ENCODE peak calls at places on chromosomes 5 and 9, in six cellular contexts. One of them, this sample, is unnamed.

GRCh38 chr9:78286125-78286524 is 10.8 kb upstream of the PSAT1 start:
- DNase-seq in neuronal stem cell: no peak
- DNase-seq in H9: no peak
- DNase-seq in IMR-90: no peak
- DNase-seq in mesenchymal stem cell: no peak
- DNase-seq in trophoblast cell: no peak
- DNase-seq in this sample: no peak

GRCh38 chr5:10467281-10468198 is 25.9 kb downstream of the ROPN1L start:
- DNase-seq in neuronal stem cell: no peak
- DNase-seq in mesenchymal stem cell: peak; percentile 77
- DNase-seq in H9: peak; percentile 38
- DNase-seq in trophoblast cell: peak; percentile 12
- DNase-seq in IMR-90: peak; percentile 79
- DNase-seq in this sample: no peak

GRCh38 chr5:34957857-34958690 is 28.7 kb downstream of the DNAJC21 start:
- DNase-seq in IMR-90: peak; percentile 36
- DNase-seq in trophoblast cell: peak; percentile 46
- DNase-seq in neuronal stem cell: peak; percentile 2
- DNase-seq in mesenchymal stem cell: peak; percentile 52
- DNase-seq in H9: no peak
- DNase-seq in this sample: no peak

GRCh38 chr5:140042551-140043507 is at the start of gene NRG2:
- DNase-seq in mesenchymal stem cell: peak; percentile 61
- DNase-seq in IMR-90: peak; percentile 7
- DNase-seq in neuronal stem cell: peak; percentile 69
- DNase-seq in trophoblast cell: peak; percentile 23
- DNase-seq in H9: peak; percentile 89
- DNase-seq in this sample: peak; percentile 46

GRCh38 chr5:74497706-74498105 is 142.8 kb downstream of the ENC1 start:
- DNase-seq in H9: no peak
- DNase-seq in trophoblast cell: no peak
- DNase-seq in neuronal stem cell: no peak
- DNase-seq in mesenchymal stem cell: no peak
- DNase-seq in IMR-90: peak; percentile 25
- DNase-seq in this sample: no peak

GRCh38 chr5:79759436-79759835 is 69.8 kb downstream of the CMYA5 start:
- DNase-seq in IMR-90: peak; percentile 74
- DNase-seq in neuronal stem cell: no peak
- DNase-seq in H9: no peak
- DNase-seq in mesenchymal stem cell: peak; percentile 11
- DNase-seq in trophoblast cell: no peak
- DNase-seq in this sample: no peak

GRCh38 chr5:179387151-179388110 is 42.2 kb upstream of the ADAMTS2 start:
- DNase-seq in mesenchymal stem cell: no peak
- DNase-seq in H9: peak; percentile 18
- DNase-seq in IMR-90: no peak
- DNase-seq in neuronal stem cell: no peak
- DNase-seq in trophoblast cell: no peak
- DNase-seq in this sample: peak; percentile 27

GRCh38 chr9:98968596-98969337 is 25.1 kb downstream of the COL15A1 start:
- DNase-seq in mesenchymal stem cell: no peak
- DNase-seq in neuronal stem cell: no peak
- DNase-seq in H9: no peak
- DNase-seq in trophoblast cell: no peak
- DNase-seq in IMR-90: no peak
- DNase-seq in this sample: no peak

GRCh38 chr9:91809581-91810285 is 140.3 kb downstream of the ROR2 start:
- DNase-seq in IMR-90: peak; percentile 53
- DNase-seq in mesenchymal stem cell: no peak
- DNase-seq in neuronal stem cell: no peak
- DNase-seq in trophoblast cell: peak; percentile 15
- DNase-seq in H9: no peak
- DNase-seq in this sample: peak; percentile 35

GRCh38 chr9:114312513-114312875 is 10.4 kb upstream of the ORM1 start:
- DNase-seq in neuronal stem cell: no peak
- DNase-seq in trophoblast cell: no peak
- DNase-seq in H9: no peak
- DNase-seq in mesenchymal stem cell: no peak
- DNase-seq in IMR-90: no peak
- DNase-seq in this sample: no peak

GRCh38 chr5:174424219-174425053 is 299.9 kb upstream of the MSX2 start:
- DNase-seq in mesenchymal stem cell: no peak
- DNase-seq in IMR-90: no peak
- DNase-seq in trophoblast cell: no peak
- DNase-seq in neuronal stem cell: no peak
- DNase-seq in H9: no peak
- DNase-seq in this sample: no peak

GRCh38 chr9:36597412-36598178 is 24.9 kb downstream of the MELK start:
- DNase-seq in mesenchymal stem cell: peak; percentile 77
- DNase-seq in H9: no peak
- DNase-seq in trophoblast cell: peak; percentile 59
- DNase-seq in IMR-90: peak; percentile 70
- DNase-seq in neuronal stem cell: no peak
- DNase-seq in this sample: no peak

GRCh38 chr9:136901516-136902258 is 15.4 kb downstream of the TRAF2 start:
- DNase-seq in trophoblast cell: no peak
- DNase-seq in mesenchymal stem cell: peak; percentile 18
- DNase-seq in neuronal stem cell: no peak
- DNase-seq in H9: peak; percentile 28
- DNase-seq in IMR-90: peak; percentile 45
- DNase-seq in this sample: no peak

GRCh38 chr5:7391215-7391614 is 4.7 kb upstream of the ADCY2 start:
- DNase-seq in trophoblast cell: peak; percentile 31
- DNase-seq in IMR-90: no peak
- DNase-seq in mesenchymal stem cell: no peak
- DNase-seq in neuronal stem cell: peak; percentile 8
- DNase-seq in H9: no peak
- DNase-seq in this sample: no peak

GRCh38 chr9:36328798-36329411 is 70.7 kb upstream of the GNE start:
- DNase-seq in H9: no peak
- DNase-seq in mesenchymal stem cell: peak; percentile 78
- DNase-seq in IMR-90: peak; percentile 80
- DNase-seq in trophoblast cell: peak; percentile 91
- DNase-seq in neuronal stem cell: peak; percentile 45
- DNase-seq in this sample: no peak

GRCh38 chr5:157473383-157474370 is 13.7 kb downstream of the NIPAL4 start:
- DNase-seq in neuronal stem cell: no peak
- DNase-seq in trophoblast cell: peak; percentile 68
- DNase-seq in H9: no peak
- DNase-seq in IMR-90: peak; percentile 87
- DNase-seq in mesenchymal stem cell: peak; percentile 80
- DNase-seq in this sample: no peak

GRCh38 chr9:100601216-100601615 is 23.3 kb downstream of the CAVIN4 start:
- DNase-seq in IMR-90: peak; percentile 55
- DNase-seq in neuronal stem cell: no peak
- DNase-seq in trophoblast cell: peak; percentile 70
- DNase-seq in mesenchymal stem cell: peak; percentile 67
- DNase-seq in H9: peak; percentile 81
- DNase-seq in this sample: no peak

GRCh38 chr9:69174645-69175487 is 789 bp downstream of the TJP2 start:
- DNase-seq in mesenchymal stem cell: peak; percentile 98
- DNase-seq in trophoblast cell: peak; percentile 83
- DNase-seq in H9: peak; percentile 55
- DNase-seq in neuronal stem cell: no peak
- DNase-seq in IMR-90: peak; percentile 98
- DNase-seq in this sample: no peak

GRCh38 chr5:41925555-41925946 is 470 bp downstream of the FBXO4 start:
- DNase-seq in IMR-90: peak; percentile 24
- DNase-seq in mesenchymal stem cell: no peak
- DNase-seq in H9: no peak
- DNase-seq in neuronal stem cell: peak; percentile 9
- DNase-seq in trophoblast cell: peak; percentile 44
- DNase-seq in this sample: no peak

GRCh38 chr9:121350993-121351561 is 19.0 kb downstream of the STOM start:
- DNase-seq in IMR-90: peak; percentile 92
- DNase-seq in H9: no peak
- DNase-seq in neuronal stem cell: no peak
- DNase-seq in trophoblast cell: peak; percentile 13
- DNase-seq in mesenchymal stem cell: peak; percentile 90
- DNase-seq in this sample: no peak

GRCh38 chr5:92884464-92884863 is 696.6 kb downstream of the NR2F1-AS1 start:
- DNase-seq in neuronal stem cell: no peak
- DNase-seq in H9: no peak
- DNase-seq in mesenchymal stem cell: no peak
- DNase-seq in trophoblast cell: peak; percentile 5
- DNase-seq in IMR-90: no peak
- DNase-seq in this sample: no peak

GRCh38 chr5:170348069-170348702 is 41.0 kb downstream of the KCNMB1 start:
- DNase-seq in mesenchymal stem cell: no peak
- DNase-seq in neuronal stem cell: no peak
- DNase-seq in trophoblast cell: no peak
- DNase-seq in IMR-90: no peak
- DNase-seq in H9: no peak
- DNase-seq in this sample: peak; percentile 37
- H4K91ac ChIP-seq in mesenchymal stem cell: no peak overlapping the region
- H4K91ac ChIP-seq in neuronal stem cell: no peak overlapping the region
- H4K91ac ChIP-seq in trophoblast cell: no peak overlapping the region
- H4K91ac ChIP-seq in IMR-90: no peak overlapping the region
- H4K91ac ChIP-seq in H9: no peak overlapping the region
- H4K91ac ChIP-seq in this sample: no peak overlapping the region

GRCh38 chr9:115597330-115597729 is 479.4 kb upstream of the TNC start:
- DNase-seq in mesenchymal stem cell: no peak
- DNase-seq in IMR-90: no peak
- DNase-seq in trophoblast cell: no peak
- DNase-seq in H9: no peak
- DNase-seq in neuronal stem cell: no peak
- DNase-seq in this sample: no peak

GRCh38 chr9:115596743-115597080 is 478.8 kb upstream of the TNC start:
- DNase-seq in trophoblast cell: no peak
- DNase-seq in neuronal stem cell: no peak
- DNase-seq in IMR-90: no peak
- DNase-seq in mesenchymal stem cell: peak; percentile 68
- DNase-seq in H9: no peak
- DNase-seq in this sample: no peak

GRCh38 chr9:115595951-115596742 is 478.2 kb upstream of the TNC start:
- DNase-seq in trophoblast cell: peak; percentile 49
- DNase-seq in mesenchymal stem cell: peak; percentile 86
- DNase-seq in H9: no peak
- DNase-seq in IMR-90: peak; percentile 87
- DNase-seq in neuronal stem cell: no peak
- DNase-seq in this sample: no peak

GRCh38 chr9:115604831-115605483 is 487.0 kb upstream of the TNC start:
- DNase-seq in neuronal stem cell: no peak
- DNase-seq in trophoblast cell: peak; percentile 58
- DNase-seq in IMR-90: peak; percentile 98
- DNase-seq in mesenchymal stem cell: peak; percentile 73
- DNase-seq in H9: no peak
- DNase-seq in this sample: no peak

DNA sequence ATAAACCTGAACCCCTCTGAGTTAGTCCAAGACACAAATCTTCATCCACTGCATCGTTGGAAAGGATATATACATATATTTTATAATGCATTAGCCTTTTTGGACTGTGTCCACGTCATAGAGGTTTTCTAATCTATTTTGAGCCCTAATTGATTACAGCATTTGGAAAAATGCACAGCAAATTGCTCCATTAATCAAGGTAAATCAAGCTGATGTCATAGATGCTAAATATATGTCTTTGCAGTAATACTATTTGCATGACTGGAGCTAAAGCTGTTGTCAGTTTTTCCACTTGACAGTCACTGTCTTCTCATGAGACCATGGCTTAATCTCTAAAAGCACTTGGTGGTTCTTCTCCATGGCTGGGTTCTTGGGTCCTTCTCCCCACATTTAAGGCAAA is 483.5 kb upstream of the TNC start:
- DNase-seq in mesenchymal stem cell: peak; percentile 35
- DNase-seq in trophoblast cell: no peak
- DNase-seq in neuronal stem cell: no peak
- DNase-seq in H9: no peak
- DNase-seq in IMR-90: no peak
- DNase-seq in this sample: no peak
- H4K91ac ChIP-seq in mesenchymal stem cell: no peak overlapping the region
- H4K91ac ChIP-seq in trophoblast cell: no peak overlapping the region
- H4K91ac ChIP-seq in neuronal stem cell: no peak overlapping the region
- H4K91ac ChIP-seq in H9: no peak overlapping the region
- H4K91ac ChIP-seq in IMR-90: peak overlapping the region; percentile 58
- H4K91ac ChIP-seq in this sample: no peak overlapping the region

GRCh38 chr5:314676-315487 is 6.6 kb upstream of the AHRR start:
- DNase-seq in mesenchymal stem cell: no peak
- DNase-seq in neuronal stem cell: no peak
- DNase-seq in IMR-90: no peak
- DNase-seq in H9: no peak
- DNase-seq in trophoblast cell: no peak
- DNase-seq in this sample: no peak
- H4K91ac ChIP-seq in mesenchymal stem cell: no peak overlapping the region
- H4K91ac ChIP-seq in neuronal stem cell: no peak overlapping the region
- H4K91ac ChIP-seq in IMR-90: no peak overlapping the region
- H4K91ac ChIP-seq in H9: no peak overlapping the region
- H4K91ac ChIP-seq in trophoblast cell: no peak overlapping the region
- H4K91ac ChIP-seq in this sample: no peak overlapping the region

GRCh38 chr5:404666-405241 is 38.2 kb upstream of the EXOC3 start:
- DNase-seq in H9: no peak
- DNase-seq in IMR-90: no peak
- DNase-seq in trophoblast cell: no peak
- DNase-seq in neuronal stem cell: no peak
- DNase-seq in mesenchymal stem cell: no peak
- DNase-seq in this sample: no peak

GRCh38 chr5:400282-401215 is 42.4 kb upstream of the EXOC3 start:
- DNase-seq in IMR-90: peak; percentile 82
- DNase-seq in H9: no peak
- DNase-seq in trophoblast cell: peak; percentile 68
- DNase-seq in mesenchymal stem cell: peak; percentile 75
- DNase-seq in neuronal stem cell: no peak
- DNase-seq in this sample: peak; percentile 19

GRCh38 chr5:401216-402034 is 41.6 kb upstream of the EXOC3 start:
- DNase-seq in IMR-90: no peak
- DNase-seq in trophoblast cell: no peak
- DNase-seq in neuronal stem cell: no peak
- DNase-seq in H9: peak; percentile 25
- DNase-seq in mesenchymal stem cell: no peak
- DNase-seq in this sample: no peak

GRCh38 chr5:403995-404394 is 39.0 kb upstream of the EXOC3 start:
- DNase-seq in IMR-90: no peak
- DNase-seq in H9: no peak
- DNase-seq in trophoblast cell: no peak
- DNase-seq in mesenchymal stem cell: no peak
- DNase-seq in neuronal stem cell: no peak
- DNase-seq in this sample: no peak

GRCh38 chr5:402615-403359 is 40.2 kb upstream of the EXOC3 start:
- DNase-seq in IMR-90: peak; percentile 55
- DNase-seq in mesenchymal stem cell: no peak
- DNase-seq in neuronal stem cell: no peak
- DNase-seq in H9: no peak
- DNase-seq in trophoblast cell: peak; percentile 97
- DNase-seq in this sample: no peak
- H4K91ac ChIP-seq in IMR-90: peak overlapping the region; percentile 46
- H4K91ac ChIP-seq in mesenchymal stem cell: no peak overlapping the region
- H4K91ac ChIP-seq in neuronal stem cell: no peak overlapping the region
- H4K91ac ChIP-seq in H9: no peak overlapping the region
- H4K91ac ChIP-seq in trophoblast cell: peak overlapping the region; percentile 75
- H4K91ac ChIP-seq in this sample: no peak overlapping the region